ENCODE peak calls at places on chromosomes 3 and 15, in eight cellular contexts. P is MG63, F is ELF-1, K is nephron progenitor cell, D is NCI-H2029, Q is upper lobe of right lung, L is ELR, W is IMR-90. O is an unnamed sample.

GRCh38 chr3:20608054-20608738 is 422.2 kb upstream of the SGO1 start:
- DNase-seq in P (no peak), F (peak), K (no peak), D (peak), Q (no peak), L (peak), W (no peak), O (no peak)

GRCh38 chr15:41966920-41967465 is 5.4 kb downstream of the EHD4 start:
- DNase-seq in P (no peak), F (no peak), K (no peak), D (no peak), Q (no peak), L (no peak), W (no peak), O (no peak)

GRCh38 chr3:107999215-107999775 is 91.5 kb downstream of the CD47 start:
- DNase-seq in P (peak), F (peak), K (no peak), D (no peak), Q (no peak), L (peak), W (no peak), O (no peak)

GRCh38 chr15:95041297-95041696 is 809.9 kb downstream of the MCTP2 start:
- DNase-seq in P (no peak), F (no peak), K (no peak), D (no peak), Q (no peak), L (no peak), W (no peak), O (no peak)

GRCh38 chr3:187684880-187685279 is 14.7 kb upstream of the SST start:
- DNase-seq in P (no peak), F (no peak), K (no peak), D (no peak), Q (no peak), L (peak), W (peak), O (no peak)

GRCh38 chr15:51004103-51004536 is 90.6 kb downstream of the TNFAIP8L3 start:
- DNase-seq in P (no peak), F (peak), K (no peak), D (no peak), Q (no peak), L (peak), W (peak), O (no peak)

GRCh38 chr3:123094914-123095313 is 28.1 kb downstream of the PDIA5 start:
- DNase-seq in P (no peak), F (no peak), K (no peak), D (no peak), Q (no peak), L (no peak), W (no peak), O (no peak)

GRCh38 chr15:37792351-37792750 is 142.1 kb upstream of the TMCO5A start:
- DNase-seq in P (no peak), F (no peak), K (no peak), D (no peak), Q (no peak), L (no peak), W (peak), O (no peak)

GRCh38 chr3:59609967-59610366 is 560.1 kb upstream of the CFAP20DC start:
- DNase-seq in P (no peak), F (no peak), K (peak), D (no peak), Q (no peak), L (no peak), W (no peak), O (no peak)

GRCh38 chr3:24550588-24550987 is 55.9 kb upstream of the THRB start:
- DNase-seq in P (no peak), F (no peak), K (no peak), D (no peak), Q (no peak), L (no peak), W (no peak), O (no peak)

GRCh38 chr3:196619213-196619612 is 20.3 kb upstream of the NRROS start:
- DNase-seq in P (no peak), F (no peak), K (no peak), D (no peak), Q (no peak), L (no peak), W (no peak), O (peak)